ENCODE peak calls at places on chromosomes 7 and 10, in ten cellular contexts. V is IMR-90, J is A549, A is PC-3, M is transverse colon, Z is heart left ventricle, C is colonic mucosa, W is fibroblast of lung, Y is adrenal gland, R is endodermal cell. P is an unnamed sample.
A peak's percentile ranks its signal among the peaks of the same experiment; 100 is the strongest.

GRCh38 chr7:66256281-66256680 is 51.1 kb downstream of the TPST1 start:
- DNase-seq in V (no peak), J (no peak), A (no peak), M (no peak), Z (no peak), C (no peak), W (no peak), Y (no peak), R (no peak), P (no peak)

GRCh38 chr7:44087914-44088838 is 5.8 kb upstream of the POLM start:
- DNase-seq in V (peak; percentile 81), J (no peak), A (peak; percentile 52), M (no peak), Z (peak; percentile 51), C (peak; percentile 49), W (peak; percentile 89), Y (no peak), R (no peak), P (no peak)

GRCh38 chr7:1725199-1725701 is 55.2 kb downstream of the ELFN1 start:
- DNase-seq in V (no peak), J (no peak), A (no peak), M (peak; percentile 18), Z (peak; percentile 86), C (no peak), W (peak; percentile 60), Y (no peak), R (peak; percentile 76), P (no peak)

GRCh38 chr10:44316187-44316921 is 68.5 kb downstream of the CXCL12 start:
- DNase-seq in V (no peak), J (peak; percentile 23), A (no peak), M (no peak), Z (no peak), C (no peak), W (no peak), Y (no peak), R (peak; percentile 97), P (no peak)

GRCh38 chr10:33965795-33966581 is 631.5 kb upstream of the NRP1 start:
- DNase-seq in V (no peak), J (no peak), A (no peak), M (no peak), Z (no peak), C (no peak), W (no peak), Y (no peak), R (no peak), P (no peak)

GRCh38 chr10:126459032-126459831 is 71.0 kb upstream of the ADAM12 start:
- DNase-seq in V (peak; percentile 52), J (peak; percentile 65), A (peak; percentile 43), M (no peak), Z (no peak), C (no peak), W (peak; percentile 91), Y (no peak), R (no peak), P (no peak)

GRCh38 chr7:184768-185264 is 7.6 kb upstream of the FAM20C start:
- DNase-seq in V (no peak), J (no peak), A (no peak), M (no peak), Z (no peak), C (no peak), W (no peak), Y (no peak), R (no peak), P (no peak)

GRCh38 chr10:70656489-70656888 is 15.8 kb upstream of the ADAMTS14 start:
- DNase-seq in V (peak; percentile 98), J (no peak), A (peak; percentile 100), M (no peak), Z (peak; percentile 52), C (no peak), W (peak; percentile 100), Y (no peak), R (no peak), P (no peak)

GRCh38 chr7:92973964-92974363 is 137.6 kb upstream of the CDK6 start:
- DNase-seq in V (peak; percentile 64), J (no peak), A (peak; percentile 44), M (no peak), Z (no peak), C (no peak), W (peak; percentile 84), Y (no peak), R (no peak), P (no peak)

GRCh38 chr7:80207501-80207900 is 72.9 kb downstream of the GNAI1 start:
- DNase-seq in V (no peak), J (no peak), A (no peak), M (no peak), Z (no peak), C (no peak), W (no peak), Y (no peak), R (no peak), P (no peak)

GRCh38 chr10:29481906-29482440 is 152.8 kb downstream of the SVIL start:
- DNase-seq in V (no peak), J (no peak), A (no peak), M (no peak), Z (no peak), C (no peak), W (no peak), Y (no peak), R (no peak), P (no peak)
- H3K27ac ChIP-seq in V (no peak overlapping the region), J (no peak overlapping the region), A (no peak overlapping the region), M (peak overlapping the region; percentile 54), Z (no peak overlapping the region), C (no peak overlapping the region), W (no peak overlapping the region), Y (no peak overlapping the region), R (no peak overlapping the region), P (no peak overlapping the region)

GRCh38 chr7:77425151-77426051 is 9.3 kb upstream of the GSAP start:
- DNase-seq in V (peak; percentile 91), J (peak; percentile 53), A (peak; percentile 91), M (no peak), Z (no peak), C (no peak), W (peak; percentile 87), Y (no peak), R (peak; percentile 79), P (no peak)
- H3K27ac ChIP-seq in V (peak overlapping the region; percentile 38), J (peak overlapping the region; percentile 81), A (peak overlapping the region; percentile 94), M (no peak overlapping the region), Z (no peak overlapping the region), C (no peak overlapping the region), W (peak overlapping the region; percentile 54), Y (no peak overlapping the region), R (peak overlapping the region; percentile 86), P (no peak overlapping the region)

GRCh38 chr7:136034132-136034531 is 57.0 kb upstream of the MTPN start:
- DNase-seq in V (no peak), J (no peak), A (no peak), M (no peak), Z (no peak), C (no peak), W (no peak), Y (no peak), R (no peak), P (no peak)

GRCh38 chr7:136027160-136027559 is 50.0 kb upstream of the MTPN start:
- DNase-seq in V (no peak), J (no peak), A (no peak), M (no peak), Z (no peak), C (no peak), W (no peak), Y (no peak), R (no peak), P (no peak)

GRCh38 chr7:136030330-136030729 is 53.2 kb upstream of the MTPN start:
- DNase-seq in V (no peak), J (no peak), A (peak; percentile 46), M (no peak), Z (no peak), C (no peak), W (no peak), Y (no peak), R (no peak), P (no peak)

GRCh38 chr7:136033413-136034031 is 56.4 kb upstream of the MTPN start:
- DNase-seq in V (no peak), J (no peak), A (no peak), M (peak; percentile 16), Z (peak; percentile 15), C (no peak), W (no peak), Y (peak; percentile 44), R (no peak), P (no peak)

GRCh38 chr7:136030867-136031318 is 53.7 kb upstream of the MTPN start:
- DNase-seq in V (no peak), J (no peak), A (peak; percentile 77), M (no peak), Z (no peak), C (no peak), W (no peak), Y (no peak), R (no peak), P (no peak)
- H3K27ac ChIP-seq in V (no peak overlapping the region), J (no peak overlapping the region), A (peak overlapping the region; percentile 59), M (peak overlapping the region; percentile 82), Z (no peak overlapping the region), C (no peak overlapping the region), W (no peak overlapping the region), Y (no peak overlapping the region), R (no peak overlapping the region), P (no peak overlapping the region)

GRCh38 chr7:159091041-159091440 is 53.6 kb downstream of the VIPR2 start:
- DNase-seq in V (no peak), J (no peak), A (no peak), M (no peak), Z (peak; percentile 1), C (no peak), W (no peak), Y (no peak), R (peak; percentile 24), P (peak; percentile 19)

GRCh38 chr7:159094030-159094740 is 50.5 kb downstream of the VIPR2 start:
- DNase-seq in V (no peak), J (no peak), A (no peak), M (peak; percentile 3), Z (peak; percentile 5), C (no peak), W (no peak), Y (peak; percentile 6), R (peak; percentile 28), P (no peak)

GRCh38 chr7:159093351-159093971 is 51.2 kb downstream of the VIPR2 start:
- DNase-seq in V (no peak), J (no peak), A (no peak), M (peak; percentile 5), Z (peak; percentile 13), C (no peak), W (no peak), Y (peak; percentile 6), R (peak; percentile 35), P (no peak)

GRCh38 chr7:159091480-159092475 is 52.9 kb downstream of the VIPR2 start:
- DNase-seq in V (no peak), J (no peak), A (no peak), M (peak; percentile 4), Z (peak; percentile 4), C (no peak), W (no peak), Y (peak; percentile 9), R (peak; percentile 35), P (no peak)

DNA sequence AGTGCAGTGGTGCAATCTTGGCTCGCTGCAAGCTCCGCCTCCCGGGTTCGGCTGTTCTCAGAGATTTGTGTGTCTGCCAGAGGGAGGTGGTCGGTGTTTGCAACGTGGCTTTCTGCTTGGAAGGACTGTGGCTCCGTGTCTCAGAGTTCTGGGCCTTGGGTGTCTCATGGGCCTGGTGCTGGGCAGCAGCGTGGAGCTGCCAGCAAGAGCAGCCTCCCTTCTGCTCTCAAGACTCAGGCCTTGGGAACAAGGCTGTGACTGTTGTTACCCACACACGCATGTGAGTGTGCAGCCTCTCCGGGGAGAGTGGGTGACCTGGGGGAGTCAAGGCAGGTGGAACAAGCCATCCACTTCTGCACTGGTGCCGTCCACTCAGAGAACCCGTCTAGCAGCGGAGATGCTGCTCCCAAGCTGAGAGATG is 52.0 kb downstream of the VIPR2 start:
- DNase-seq in V (no peak), J (no peak), A (no peak), M (peak; percentile 4), Z (peak; percentile 4), C (no peak), W (no peak), Y (peak; percentile 8), R (peak; percentile 38), P (no peak)
- H3K27ac ChIP-seq in V (no peak overlapping the region), J (no peak overlapping the region), A (no peak overlapping the region), M (no peak overlapping the region), Z (peak overlapping the region; percentile 99), C (no peak overlapping the region), W (no peak overlapping the region), Y (no peak overlapping the region), R (no peak overlapping the region), P (no peak overlapping the region)

P was measured in Peyer's patch.